ENCODE peak calls at places on chromosomes 12 and 14, in nine cellular contexts. B is mucosa of gallbladder; D is lower lobe of right lung; R is left ventricle myocardium superior; N is AG04449; Y is uterus; J is stimulated activated CD4-positive, alpha-beta T cell treated with anti-CD3 and anti-CD28 coated beads, Interleukin-4, amount 100 ng/mL, for 1 hour; I is astrocyte of the spinal cord; K is effector memory CD8-positive, alpha-beta T cell. C is an unnamed sample.

GRCh38 chr14:32629146-32629545 is 300.0 kb downstream of the AKAP6 start:
- DNase-seq in B (no peak), D (no peak), R (no peak), N (no peak), Y (no peak), J (no peak), I (no peak), K (no peak), C (no peak)

GRCh38 chr12:82842480-82842879 is 155.8 kb downstream of the TMTC2 start:
- DNase-seq in B (no peak), D (no peak), R (no peak), N (no peak), Y (no peak), J (no peak), I (no peak), K (no peak), C (no peak)

GRCh38 chr12:34394211-34395055 is 372.1 kb downstream of the ALG10 start:
- DNase-seq in B (peak; percentile 9), D (peak; percentile 28), R (peak; percentile 11), N (no peak), Y (no peak), J (no peak), I (no peak), K (no peak), C (peak; percentile 2)

GRCh38 chr14:36467332-36467731 is 52.7 kb downstream of the NKX2-1 start:
- DNase-seq in B (no peak), D (no peak), R (no peak), N (no peak), Y (no peak), J (no peak), I (no peak), K (no peak), C (no peak)

GRCh38 chr14:23053426-23053825 is 3.9 kb downstream of the CDH24 start:
- DNase-seq in B (no peak), D (no peak), R (no peak), N (no peak), Y (no peak), J (no peak), I (no peak), K (no peak), C (no peak)

GRCh38 chr12:25866586-25867378 is 91.7 kb upstream of the RASSF8 start:
- DNase-seq in B (no peak), D (no peak), R (no peak), N (no peak), Y (no peak), J (no peak), I (no peak), K (no peak), C (no peak)

GRCh38 chr14:36553650-36554260 is 28.7 kb downstream of the NKX2-8 start:
- DNase-seq in B (no peak), D (no peak), R (no peak), N (peak; percentile 2), Y (no peak), J (no peak), I (peak; percentile 57), K (no peak), C (peak; percentile 47)

GRCh38 chr12:4852308-4852707 is 57.4 kb upstream of the KCNA1 start:
- DNase-seq in B (no peak), D (no peak), R (no peak), N (no peak), Y (no peak), J (no peak), I (no peak), K (no peak), C (no peak)

GRCh38 chr14:65153101-65153500 is 50.8 kb upstream of the MAX start:
- DNase-seq in B (no peak), D (no peak), R (no peak), N (no peak), Y (peak; percentile 35), J (no peak), I (no peak), K (no peak), C (no peak)

GRCh38 chr12:4289334-4289878 is 15.8 kb downstream of the CCND2 start:
- DNase-seq in B (no peak), D (no peak), R (no peak), N (no peak), Y (no peak), J (no peak), I (no peak), K (no peak), C (no peak)

GRCh38 chr12:106647793-106648514 is 65.2 kb downstream of the RFX4 start:
- DNase-seq in B (peak; percentile 28), D (no peak), R (no peak), N (no peak), Y (no peak), J (no peak), I (no peak), K (no peak), C (no peak)

GRCh38 chr14:38079268-38079667 is 128.4 kb upstream of the SSTR1 start:
- DNase-seq in B (no peak), D (no peak), R (no peak), N (peak; percentile 33), Y (no peak), J (no peak), I (no peak), K (no peak), C (no peak)

GRCh38 chr14:102249041-102249440 is 55.9 kb downstream of the MOK start:
- DNase-seq in B (no peak), D (no peak), R (no peak), N (peak; percentile 19), Y (no peak), J (no peak), I (peak; percentile 83), K (no peak), C (no peak)

GRCh38 chr12:109582636-109583035 is 9.0 kb downstream of the MVK start:
- DNase-seq in B (no peak), D (peak; percentile 89), R (peak; percentile 75), N (no peak), Y (no peak), J (no peak), I (no peak), K (no peak), C (no peak)

GRCh38 chr14:61388976-61389576 is 67.7 kb downstream of the PRKCH start:
- DNase-seq in B (no peak), D (no peak), R (no peak), N (no peak), Y (no peak), J (no peak), I (peak; percentile 6), K (no peak), C (no peak)

GRCh38 chr14:54487771-54488170 is 1.0 kb downstream of the GMFB start:
- DNase-seq in B (no peak), D (no peak), R (no peak), N (no peak), Y (no peak), J (no peak), I (peak; percentile 61), K (no peak), C (no peak)

GRCh38 chr12:110745632-110746284 is 3.1 kb upstream of the PPP1CC start:
- DNase-seq in B (no peak), D (no peak), R (no peak), N (no peak), Y (no peak), J (no peak), I (no peak), K (no peak), C (no peak)

GRCh38 chr14:73814158-73814557 is 37.5 kb upstream of the PTGR2 start:
- DNase-seq in B (no peak), D (no peak), R (no peak), N (no peak), Y (no peak), J (no peak), I (no peak), K (no peak), C (no peak)

GRCh38 chr12:92696240-92696639 is 6.5 kb upstream of the PLEKHG7 start:
- DNase-seq in B (peak; percentile 34), D (peak; percentile 49), R (peak; percentile 58), N (no peak), Y (no peak), J (no peak), I (peak; percentile 48), K (no peak), C (no peak)

GRCh38 chr14:104972301-104973211 is 5.6 kb downstream of the AHNAK2 start:
- DNase-seq in B (peak; percentile 84), D (peak; percentile 83), R (peak; percentile 31), N (no peak), Y (peak; percentile 80), J (no peak), I (peak; percentile 36), K (no peak), C (peak; percentile 73)

GRCh38 chr14:92546347-92547053 is 32.9 kb downstream of the RIN3 start:
- DNase-seq in B (no peak), D (no peak), R (no peak), N (no peak), Y (no peak), J (no peak), I (peak; percentile 43), K (no peak), C (no peak)

GRCh38 chr14:23360496-23360895 is 4.5 kb downstream of the EFS start:
- DNase-seq in B (no peak), D (no peak), R (peak; percentile 54), N (no peak), Y (no peak), J (no peak), I (no peak), K (no peak), C (no peak)

GRCh38 chr14:72541546-72541945 is 352.4 kb downstream of the DPF3 start:
- DNase-seq in B (no peak), D (no peak), R (no peak), N (no peak), Y (no peak), J (no peak), I (no peak), K (no peak), C (no peak)

GRCh38 chr14:91374287-91374880 is 43.2 kb downstream of the CCDC88C start:
- DNase-seq in B (no peak), D (no peak), R (no peak), N (no peak), Y (no peak), J (no peak), I (peak; percentile 24), K (no peak), C (no peak)

GRCh38 chr12:14777271-14777670 is 26.0 kb downstream of the WBP11 start:
- DNase-seq in B (peak; percentile 57), D (no peak), R (no peak), N (no peak), Y (no peak), J (no peak), I (no peak), K (no peak), C (peak; percentile 67)

GRCh38 chr14:104551851-104552737 is 27.5 kb upstream of the C14orf180 start:
- DNase-seq in B (no peak), D (peak; percentile 30), R (peak; percentile 18), N (no peak), Y (no peak), J (no peak), I (no peak), K (no peak), C (peak; percentile 5)

C was measured in body of pancreas.